ENCODE peak calls at places on chromosome 9, in six cellular contexts. M is neural crest cell, P is AG09309, Y is germinal center, C is AG04449, U is putamen. B is an unnamed sample.

GRCh38 chr9:110583237-110583636 is 3.7 kb upstream of the SVEP1 start:
- DNase-seq in P (no peak), Y (no peak), U (peak; percentile 11), M (no peak), C (no peak), B (no peak)

GRCh38 chr9:96566401-96567202 is 53.0 kb downstream of the CDC14B start:
- DNase-seq in U (peak; percentile 87), P (no peak), C (no peak), M (peak; percentile 47), Y (peak; percentile 83), B (peak; percentile 79)

GRCh38 chr9:113882181-113882580 is 6.1 kb downstream of the ZNF618 start:
- DNase-seq in U (no peak), M (no peak), Y (no peak), P (no peak), C (no peak), B (no peak)

GRCh38 chr9:134320916-134321570 is 5.2 kb upstream of the RXRA start:
- DNase-seq in P (no peak), Y (no peak), C (no peak), M (no peak), U (no peak), B (peak; percentile 27)

GRCh38 chr9:134971196-134971595 is 53.5 kb upstream of the FCN1 start:
- DNase-seq in Y (no peak), M (no peak), P (no peak), U (no peak), C (no peak), B (no peak)

GRCh38 chr9:111037744-111038335 is 430 bp downstream of the LPAR1 start:
- DNase-seq in C (no peak), U (no peak), P (no peak), Y (no peak), M (peak; percentile 47), B (no peak)

GRCh38 chr9:127566351-127567001 is 45.6 kb upstream of the STXBP1 start:
- DNase-seq in C (no peak), U (no peak), M (no peak), Y (no peak), P (no peak), B (peak; percentile 55)

GRCh38 chr9:4435197-4435596 is 55.1 kb upstream of the SLC1A1 start:
- DNase-seq in U (no peak), M (no peak), Y (no peak), P (peak; percentile 59), C (no peak), B (no peak)

GRCh38 chr9:137776306-137776995 is 101.1 kb upstream of the CACNA1B start:
- DNase-seq in Y (no peak), U (no peak), C (no peak), M (no peak), P (no peak), B (no peak)

GRCh38 chr9:127905788-127906191 is 6.4 kb upstream of the ST6GALNAC6 start:
- DNase-seq in U (no peak), P (no peak), Y (no peak), M (no peak), C (no peak), B (no peak)

GRCh38 chr9:8652282-8652681 is 852.7 kb upstream of the DMAC1 start:
- DNase-seq in P (no peak), U (no peak), C (no peak), Y (no peak), M (no peak), B (no peak)

GRCh38 chr9:97447030-97447429 is 35.1 kb downstream of the TDRD7 start:
- DNase-seq in C (no peak), Y (no peak), M (no peak), U (no peak), P (no peak), B (no peak)

GRCh38 chr9:130189840-130190239 is 17.6 kb downstream of the NCS1 start:
- DNase-seq in M (no peak), U (no peak), C (peak; percentile 85), P (peak; percentile 64), Y (no peak), B (no peak)